ENCODE peak calls at places on chromosomes 13 and 19, in six cellular contexts. E is GM23338, Q is PC-3, A is GM23248, J is PC-9, Z is MM.1S. U is an unnamed sample.

GRCh38 chr19:13906525-13906904 is 514 bp downstream of the CC2D1A start:
- DNase-seq in E (peak; percentile 43), Q (peak; percentile 43), A (peak; percentile 38), J (peak; percentile 65), Z (peak; percentile 33), U (no peak)

GRCh38 chr13:79678100-79678499 is 197.1 kb downstream of the NDFIP2 start:
- DNase-seq in E (no peak), Q (peak; percentile 38), A (peak; percentile 28), J (no peak), Z (no peak), U (no peak)

GRCh38 chr13:40318366-40318765 is 348.1 kb downstream of the FOXO1 start:
- DNase-seq in E (no peak), Q (no peak), A (peak; percentile 15), J (peak; percentile 10), Z (no peak), U (no peak)

GRCh38 chr13:73767747-73768315 is 366.4 kb downstream of the KLF12 start:
- DNase-seq in E (peak; percentile 59), Q (peak; percentile 27), A (no peak), J (no peak), Z (no peak), U (peak; percentile 50)

GRCh38 chr13:33606692-33607091 is 211.3 kb upstream of the RFC3 start:
- DNase-seq in E (peak; percentile 59), Q (no peak), A (peak; percentile 31), J (no peak), Z (no peak), U (peak; percentile 79)

GRCh38 chr13:26785845-26786630 is 25.5 kb upstream of the GPR12 start:
- DNase-seq in E (peak; percentile 79), Q (no peak), A (no peak), J (no peak), Z (peak; percentile 78), U (peak; percentile 30)

GRCh38 chr13:113776231-113777125 is 17.5 kb downstream of the TMEM255B start:
- DNase-seq in E (no peak), Q (no peak), A (no peak), J (no peak), Z (peak; percentile 95), U (no peak)

GRCh38 chr19:12834418-12834943 is at the start of gene RTBDN:
- DNase-seq in E (peak; percentile 71), Q (peak; percentile 35), A (peak; percentile 28), J (no peak), Z (no peak), U (peak; percentile 50)

GRCh38 chr13:46150134-46150693 is 31.8 kb downstream of the LCP1 start:
- DNase-seq in E (no peak), Q (no peak), A (no peak), J (no peak), Z (no peak), U (no peak)

GRCh38 chr13:39501711-39502324 is 101.2 kb downstream of the LHFPL6 start:
- DNase-seq in E (no peak), Q (no peak), A (no peak), J (no peak), Z (no peak), U (peak; percentile 53)

GRCh38 chr13:45297456-45298205 is 43.4 kb downstream of the TPT1 start:
- DNase-seq in E (no peak), Q (no peak), A (no peak), J (no peak), Z (peak; percentile 22), U (no peak)

GRCh38 chr19:273393-273792 is 17.8 kb downstream of the PLPP2 start:
- DNase-seq in E (no peak), Q (no peak), A (no peak), J (no peak), Z (no peak), U (no peak)

GRCh38 chr13:42968906-42969305 is 23.1 kb downstream of the EPSTI1 start:
- DNase-seq in E (peak; percentile 81), Q (peak; percentile 28), A (no peak), J (peak; percentile 73), Z (no peak), U (no peak)

GRCh38 chr19:42091300-42092266 is 15.6 kb downstream of the ZNF574 start:
- DNase-seq in E (no peak), Q (peak; percentile 49), A (peak; percentile 79), J (peak; percentile 37), Z (no peak), U (no peak)

GRCh38 chr13:99316657-99317244 is 9.6 kb upstream of the GPR183 start:
- DNase-seq in E (no peak), Q (no peak), A (no peak), J (no peak), Z (no peak), U (no peak)

GRCh38 chr19:52896431-52897148 is 845 bp downstream of the ZNF320 start:
- DNase-seq in E (peak; percentile 47), Q (peak; percentile 50), A (peak; percentile 65), J (peak; percentile 51), Z (no peak), U (peak; percentile 41)

GRCh38 chr13:80558074-80558473 is 217.1 kb upstream of the SPRY2 start:
- DNase-seq in E (no peak), Q (peak; percentile 44), A (no peak), J (no peak), Z (no peak), U (no peak)

GRCh38 chr19:39007096-39007495 is 25.3 kb downstream of the FBXO27 start:
- DNase-seq in E (peak; percentile 13), Q (no peak), A (no peak), J (no peak), Z (no peak), U (no peak)

GRCh38 chr13:109243311-109243951 is 543.0 kb downstream of the IRS2 start:
- DNase-seq in E (peak; percentile 6), Q (peak; percentile 88), A (peak; percentile 85), J (peak; percentile 75), Z (no peak), U (no peak)

GRCh38 chr13:79432992-79433391 is 26.9 kb upstream of the RBM26 start:
- DNase-seq in E (no peak), Q (no peak), A (no peak), J (no peak), Z (no peak), U (no peak)

GRCh38 chr19:40907968-40908735 is 26.1 kb upstream of the CYP2A7 start:
- DNase-seq in E (peak; percentile 78), Q (no peak), A (peak; percentile 11), J (no peak), Z (no peak), U (peak; percentile 24)

GRCh38 chr19:19134687-19135158 is 3.6 kb downstream of the TMEM161A start:
- DNase-seq in E (peak; percentile 93), Q (no peak), A (no peak), J (no peak), Z (peak; percentile 58), U (peak; percentile 55)

GRCh38 chr13:51556740-51557139 is 27.5 kb upstream of the WDFY2 start:
- DNase-seq in E (no peak), Q (no peak), A (no peak), J (no peak), Z (no peak), U (no peak)

GRCh38 chr13:35992964-35993363 is 138.2 kb downstream of the DCLK1 start:
- DNase-seq in E (no peak), Q (no peak), A (peak; percentile 20), J (no peak), Z (no peak), U (no peak)

GRCh38 chr13:58712191-58712590 is 1080.6 kb downstream of the PCDH17 start:
- DNase-seq in E (peak; percentile 74), Q (no peak), A (no peak), J (no peak), Z (no peak), U (peak; percentile 80)

DNA sequence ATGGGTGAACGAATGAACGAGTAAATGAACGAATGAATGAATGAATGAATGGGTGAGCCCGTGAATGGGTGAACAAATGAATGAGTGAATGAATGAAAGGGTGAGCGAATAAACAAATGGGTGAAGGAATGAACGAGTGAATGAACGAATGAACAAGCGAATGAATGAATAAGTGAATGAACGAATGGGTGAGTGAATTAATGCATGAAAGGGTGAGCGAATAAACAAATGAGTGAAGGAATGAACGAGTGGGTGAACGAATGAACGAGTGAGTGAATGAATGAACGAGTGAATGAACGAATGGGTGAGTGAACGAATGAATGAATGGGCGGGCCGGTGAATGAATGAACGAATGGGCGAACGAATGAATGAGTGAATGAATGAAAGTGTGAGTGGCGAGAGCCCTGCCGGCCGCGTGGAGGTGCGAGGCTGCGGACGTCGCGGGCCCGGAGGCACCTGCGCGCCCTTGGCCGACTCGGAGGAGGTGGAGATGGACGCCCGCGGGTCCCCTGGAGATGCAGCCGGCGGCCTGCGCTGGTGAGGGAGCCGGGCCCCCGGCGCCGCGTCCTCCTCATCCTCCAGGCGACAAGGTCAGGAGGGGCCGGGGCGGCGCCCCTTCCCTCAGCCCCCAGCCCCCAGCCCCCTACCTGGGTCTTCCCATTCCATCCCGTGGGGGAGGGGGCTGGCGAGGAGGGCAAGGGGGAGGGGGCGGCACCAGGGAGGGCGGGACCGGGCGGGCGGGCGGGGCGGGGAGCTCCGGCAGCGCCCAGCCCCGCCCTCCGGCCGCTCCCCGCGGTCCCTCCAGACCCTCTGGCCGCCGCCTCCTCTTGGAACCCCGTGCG is 15.4 kb downstream of the ANKRD24 start:
- DNase-seq in E (peak; percentile 87), Q (no peak), A (peak; percentile 39), J (no peak), Z (no peak), U (peak; percentile 74)
- TF ChIP-seq EZH2 in E (no peak), Q (no peak), A (peak; percentile 45), J (no peak), Z (no peak), U (peak; percentile 47)

DNA sequence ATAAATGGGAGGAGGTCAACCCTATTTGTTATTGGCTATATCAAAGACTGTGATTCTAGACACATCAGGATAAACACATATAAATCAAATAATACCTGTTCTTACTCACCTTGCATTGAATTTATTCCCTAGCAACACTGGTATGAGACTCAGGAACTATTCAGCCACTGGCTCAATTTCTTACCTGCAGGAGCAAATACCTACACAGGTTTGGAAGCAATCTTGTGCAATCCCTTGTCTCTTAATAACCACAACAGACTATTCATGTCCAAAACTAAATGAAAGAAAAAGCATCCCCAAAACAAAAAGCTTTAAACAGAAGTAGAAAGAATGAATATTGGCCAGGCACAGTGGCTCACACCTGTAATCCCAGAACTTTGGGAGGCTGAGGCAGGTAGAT is 55.5 kb downstream of the TBC1D4 start:
- DNase-seq in E (no peak), Q (no peak), A (no peak), J (no peak), Z (no peak), U (no peak)
- H3F3A ChIP-seq in E (no peaks in the 10 kb centered on the region), Q (no peaks in the 10 kb centered on the region), A (no peaks in the 10 kb centered on the region), J (no peaks in the 10 kb centered on the region), Z (no peaks in the 10 kb centered on the region), U (no peaks in the 10 kb centered on the region)

GRCh38 chr19:35181387-35181786 is 26.9 kb downstream of the FXYD5 start:
- DNase-seq in E (no peak), Q (no peak), A (no peak), J (no peak), Z (no peak), U (no peak)
- H3K4me3 ChIP-seq in E (no peak overlapping the region), Q (no peak overlapping the region), A (no peak overlapping the region), J (no peak overlapping the region), Z (no peak overlapping the region), U (no peak overlapping the region)

GRCh38 chr19:31543456-31543855 is 194.2 kb upstream of the TSHZ3 start:
- DNase-seq in E (no peak), Q (no peak), A (no peak), J (no peak), Z (no peak), U (no peak)
- TF ChIP-seq EZH2 in E (no peak), Q (no peak), A (no peak), J (no peak), Z (no peak), U (no peak)

GRCh38 chr19:28171983-28172382 is 1041.0 kb downstream of the UQCRFS1 start:
- DNase-seq in E (no peak), Q (no peak), A (no peak), J (no peak), Z (no peak), U (no peak)
- H3F3A ChIP-seq in E (no peaks in the 10 kb centered on the region), Q (no peaks in the 10 kb centered on the region), A (no peaks in the 10 kb centered on the region), J (no peaks in the 10 kb centered on the region), Z (peaks cover 6% of the 10 kb centered on the region), U (peaks cover 41% of the 10 kb centered on the region)

GRCh38 chr19:21580818-21581217 is 75.4 kb downstream of the ZNF429 start:
- DNase-seq in E (no peak), Q (no peak), A (no peak), J (no peak), Z (no peak), U (no peak)
- H3K4me3 ChIP-seq in E (no peak overlapping the region), Q (no peak overlapping the region), A (no peak overlapping the region), J (no peak overlapping the region), Z (no peak overlapping the region), U (no peak overlapping the region)

U was measured in neural progenitor cell.